ENCODE peak calls at places on chromosomes 4 and X, in five cellular contexts. One of them, this sample, is unnamed.
A peak's percentile ranks its signal among the peaks of the same experiment; 100 is the strongest.

GRCh38 chrX:47191331-47191730 is 2.3 kb upstream of the UBA1 start:
- DNase-seq in KBM-7: peak; percentile 56
- DNase-seq in upper lobe of right lung: no peak
- DNase-seq in left lung: no peak
- DNase-seq in cardiac fibroblast: peak; percentile 16
- DNase-seq in this sample: no peak

GRCh38 chr4:135917016-135917415 is 1615.3 kb downstream of the PCDH18 start:
- DNase-seq in KBM-7: no peak
- DNase-seq in left lung: no peak
- DNase-seq in cardiac fibroblast: peak; percentile 7
- DNase-seq in upper lobe of right lung: no peak
- DNase-seq in this sample: no peak

GRCh38 chr4:1976416-1977352 is 32.1 kb downstream of the NELFA start:
- DNase-seq in KBM-7: no peak
- DNase-seq in upper lobe of right lung: peak; percentile 64
- DNase-seq in left lung: no peak
- DNase-seq in cardiac fibroblast: no peak
- DNase-seq in this sample: peak; percentile 77

GRCh38 chr4:48944659-48945290 is 38.2 kb upstream of the OCIAD2 start:
- DNase-seq in upper lobe of right lung: no peak
- DNase-seq in KBM-7: peak; percentile 68
- DNase-seq in cardiac fibroblast: no peak
- DNase-seq in left lung: no peak
- DNase-seq in this sample: no peak

GRCh38 chr4:150047546-150047945 is 30.7 kb upstream of the DCLK2 start:
- DNase-seq in upper lobe of right lung: no peak
- DNase-seq in KBM-7: no peak
- DNase-seq in left lung: no peak
- DNase-seq in cardiac fibroblast: no peak
- DNase-seq in this sample: no peak

GRCh38 chrX:120839506-120839905 is 36.2 kb downstream of the CT47B1 start:
- DNase-seq in cardiac fibroblast: peak; percentile 55
- DNase-seq in left lung: no peak
- DNase-seq in KBM-7: no peak
- DNase-seq in upper lobe of right lung: no peak
- DNase-seq in this sample: no peak

GRCh38 chrX:72255445-72255844 is 16.6 kb upstream of the ERCC6L start:
- DNase-seq in KBM-7: no peak
- DNase-seq in left lung: peak; percentile 46
- DNase-seq in upper lobe of right lung: peak; percentile 78
- DNase-seq in cardiac fibroblast: no peak
- DNase-seq in this sample: no peak

GRCh38 chr4:101286663-101287062 is 60.7 kb downstream of the PPP3CA start:
- DNase-seq in KBM-7: no peak
- DNase-seq in left lung: no peak
- DNase-seq in cardiac fibroblast: no peak
- DNase-seq in upper lobe of right lung: no peak
- DNase-seq in this sample: no peak

GRCh38 chr4:122776916-122777315 is 44.4 kb downstream of the BBS12 start:
- DNase-seq in left lung: no peak
- DNase-seq in cardiac fibroblast: peak; percentile 63
- DNase-seq in KBM-7: no peak
- DNase-seq in upper lobe of right lung: no peak
- DNase-seq in this sample: no peak